ENCODE peak calls at places on chromosomes 3 and 15, in nine cellular contexts. One of them, this sample, is unnamed.

GRCh38 chr15:82133251-82133650 is 87.4 kb upstream of the MEX3B start:
- DNase-seq in AG09319: no peak
- DNase-seq in fibroblast of the aortic adventitia: no peak
- DNase-seq in Kasumi-1: no peak
- DNase-seq in ureter: no peak
- DNase-seq in adipocyte: no peak
- DNase-seq in GDM1: no peak
- DNase-seq in hypothalamus: no peak
- DNase-seq in stimulated activated CD8-positive, alpha-beta memory T cell treated with anti-CD3 and anti-CD28 coated beads, Interleukin-2, amount 100 ng/mL, for 48 hours: no peak
- DNase-seq in this sample: no peak

GRCh38 chr15:85031944-85032587 is 50.4 kb downstream of the PDE8A start:
- DNase-seq in AG09319: no peak
- DNase-seq in fibroblast of the aortic adventitia: no peak
- DNase-seq in Kasumi-1: no peak
- DNase-seq in ureter: no peak
- DNase-seq in adipocyte: no peak
- DNase-seq in GDM1: no peak
- DNase-seq in hypothalamus: no peak
- DNase-seq in stimulated activated CD8-positive, alpha-beta memory T cell treated with anti-CD3 and anti-CD28 coated beads, Interleukin-2, amount 100 ng/mL, for 48 hours: no peak
- DNase-seq in this sample: no peak

GRCh38 chr3:11167590-11167989 is 13.3 kb downstream of the HRH1 start:
- DNase-seq in AG09319: no peak
- DNase-seq in fibroblast of the aortic adventitia: no peak
- DNase-seq in Kasumi-1: no peak
- DNase-seq in ureter: no peak
- DNase-seq in adipocyte: no peak
- DNase-seq in GDM1: no peak
- DNase-seq in hypothalamus: no peak
- DNase-seq in stimulated activated CD8-positive, alpha-beta memory T cell treated with anti-CD3 and anti-CD28 coated beads, Interleukin-2, amount 100 ng/mL, for 48 hours: no peak
- DNase-seq in this sample: no peak

GRCh38 chr3:72829701-72830100 is 18.5 kb downstream of the SHQ1 start:
- DNase-seq in AG09319: no peak
- DNase-seq in fibroblast of the aortic adventitia: peak; percentile 29
- DNase-seq in Kasumi-1: no peak
- DNase-seq in ureter: no peak
- DNase-seq in adipocyte: peak; percentile 71
- DNase-seq in GDM1: no peak
- DNase-seq in hypothalamus: no peak
- DNase-seq in stimulated activated CD8-positive, alpha-beta memory T cell treated with anti-CD3 and anti-CD28 coated beads, Interleukin-2, amount 100 ng/mL, for 48 hours: no peak
- DNase-seq in this sample: peak; percentile 82

GRCh38 chr15:80070840-80071239 is 11.4 kb downstream of the ZFAND6 start:
- DNase-seq in AG09319: no peak
- DNase-seq in fibroblast of the aortic adventitia: peak; percentile 56
- DNase-seq in Kasumi-1: no peak
- DNase-seq in ureter: no peak
- DNase-seq in adipocyte: peak; percentile 53
- DNase-seq in GDM1: no peak
- DNase-seq in hypothalamus: no peak
- DNase-seq in stimulated activated CD8-positive, alpha-beta memory T cell treated with anti-CD3 and anti-CD28 coated beads, Interleukin-2, amount 100 ng/mL, for 48 hours: no peak
- DNase-seq in this sample: peak; percentile 66

GRCh38 chr3:27324695-27325094 is 44.5 kb downstream of the NEK10 start:
- DNase-seq in AG09319: no peak
- DNase-seq in fibroblast of the aortic adventitia: no peak
- DNase-seq in Kasumi-1: no peak
- DNase-seq in ureter: no peak
- DNase-seq in adipocyte: no peak
- DNase-seq in GDM1: no peak
- DNase-seq in hypothalamus: no peak
- DNase-seq in stimulated activated CD8-positive, alpha-beta memory T cell treated with anti-CD3 and anti-CD28 coated beads, Interleukin-2, amount 100 ng/mL, for 48 hours: no peak
- DNase-seq in this sample: no peak

GRCh38 chr3:131216340-131216739 is 165.2 kb upstream of the NUDT16 start:
- DNase-seq in AG09319: no peak
- DNase-seq in fibroblast of the aortic adventitia: peak; percentile 29
- DNase-seq in Kasumi-1: no peak
- DNase-seq in ureter: no peak
- DNase-seq in adipocyte: peak; percentile 7
- DNase-seq in GDM1: no peak
- DNase-seq in hypothalamus: no peak
- DNase-seq in stimulated activated CD8-positive, alpha-beta memory T cell treated with anti-CD3 and anti-CD28 coated beads, Interleukin-2, amount 100 ng/mL, for 48 hours: no peak
- DNase-seq in this sample: no peak

GRCh38 chr15:73794501-73795133 is 41.5 kb upstream of the INSYN1 start:
- DNase-seq in AG09319: no peak
- DNase-seq in fibroblast of the aortic adventitia: peak; percentile 28
- DNase-seq in Kasumi-1: no peak
- DNase-seq in ureter: no peak
- DNase-seq in adipocyte: no peak
- DNase-seq in GDM1: no peak
- DNase-seq in hypothalamus: no peak
- DNase-seq in stimulated activated CD8-positive, alpha-beta memory T cell treated with anti-CD3 and anti-CD28 coated beads, Interleukin-2, amount 100 ng/mL, for 48 hours: no peak
- DNase-seq in this sample: no peak

GRCh38 chr3:135325096-135325495 is 530.0 kb downstream of the EPHB1 start:
- DNase-seq in AG09319: no peak
- DNase-seq in fibroblast of the aortic adventitia: no peak
- DNase-seq in Kasumi-1: no peak
- DNase-seq in ureter: no peak
- DNase-seq in adipocyte: no peak
- DNase-seq in GDM1: no peak
- DNase-seq in hypothalamus: no peak
- DNase-seq in stimulated activated CD8-positive, alpha-beta memory T cell treated with anti-CD3 and anti-CD28 coated beads, Interleukin-2, amount 100 ng/mL, for 48 hours: no peak
- DNase-seq in this sample: no peak

GRCh38 chr3:197428117-197428761 is 127.5 kb downstream of the BDH1 start:
- DNase-seq in AG09319: no peak
- DNase-seq in fibroblast of the aortic adventitia: peak; percentile 15
- DNase-seq in Kasumi-1: no peak
- DNase-seq in ureter: peak; percentile 76
- DNase-seq in adipocyte: peak; percentile 50
- DNase-seq in GDM1: no peak
- DNase-seq in hypothalamus: no peak
- DNase-seq in stimulated activated CD8-positive, alpha-beta memory T cell treated with anti-CD3 and anti-CD28 coated beads, Interleukin-2, amount 100 ng/mL, for 48 hours: peak; percentile 59
- DNase-seq in this sample: peak; percentile 61

GRCh38 chr15:61228025-61228901 is 839 bp downstream of the RORA start:
- DNase-seq in AG09319: no peak
- DNase-seq in fibroblast of the aortic adventitia: peak; percentile 39
- DNase-seq in Kasumi-1: no peak
- DNase-seq in ureter: no peak
- DNase-seq in adipocyte: peak; percentile 48
- DNase-seq in GDM1: no peak
- DNase-seq in hypothalamus: no peak
- DNase-seq in stimulated activated CD8-positive, alpha-beta memory T cell treated with anti-CD3 and anti-CD28 coated beads, Interleukin-2, amount 100 ng/mL, for 48 hours: no peak
- DNase-seq in this sample: peak; percentile 45

GRCh38 chr15:78415284-78415683 is 22.7 kb upstream of the IREB2 start:
- DNase-seq in AG09319: no peak
- DNase-seq in fibroblast of the aortic adventitia: peak; percentile 52
- DNase-seq in Kasumi-1: peak; percentile 41
- DNase-seq in ureter: no peak
- DNase-seq in adipocyte: peak; percentile 76
- DNase-seq in GDM1: no peak
- DNase-seq in hypothalamus: no peak
- DNase-seq in stimulated activated CD8-positive, alpha-beta memory T cell treated with anti-CD3 and anti-CD28 coated beads, Interleukin-2, amount 100 ng/mL, for 48 hours: no peak
- DNase-seq in this sample: peak; percentile 26

GRCh38 chr3:153667341-153667740 is 453.8 kb upstream of the ARHGEF26 start:
- DNase-seq in AG09319: no peak
- DNase-seq in fibroblast of the aortic adventitia: no peak
- DNase-seq in Kasumi-1: no peak
- DNase-seq in ureter: no peak
- DNase-seq in adipocyte: peak; percentile 50
- DNase-seq in GDM1: no peak
- DNase-seq in hypothalamus: no peak
- DNase-seq in stimulated activated CD8-positive, alpha-beta memory T cell treated with anti-CD3 and anti-CD28 coated beads, Interleukin-2, amount 100 ng/mL, for 48 hours: no peak
- DNase-seq in this sample: no peak